ENCODE peak calls at places on chromosome 16, in four cellular contexts. E is stimulated activated CD4-positive, alpha-beta T cell treated with anti-CD3 and anti-CD28 coated beads, Interleukin-4, amount 100 ng/mL, for 24 hours; X is activated naive CD4-positive, alpha-beta T cell treated with Interleukin-2 at 50 U/mL for 16 hours; T is anterior cingulate cortex. A is an unnamed sample.

GRCh38 chr16:80924372-80924978 is 82.2 kb downstream of the CMC2 start:
- DNase-seq in E (peak), X (peak), T (no peak), A (no peak)

GRCh38 chr16:34078697-34079096 is 619.3 kb downstream of the TP53TG3F start:
- DNase-seq in E (no peak), X (no peak), T (no peak), A (no peak)

GRCh38 chr16:81652798-81653505 is 126.1 kb upstream of the PLCG2 start:
- DNase-seq in E (no peak), X (no peak), T (no peak), A (no peak)

GRCh38 chr16:84438971-84439696 is 65.3 kb downstream of the MEAK7 start:
- DNase-seq in E (no peak), X (no peak), T (no peak), A (no peak)

GRCh38 chr16:89575247-89576172 is at the start of gene CPNE7:
- DNase-seq in E (no peak), X (peak), T (no peak), A (no peak)

GRCh38 chr16:87395181-87395842 is 3.2 kb downstream of the MAP1LC3B start:
- DNase-seq in E (no peak), X (no peak), T (no peak), A (no peak)

GRCh38 chr16:57316390-57317017 is 32.0 kb upstream of the PLLP start:
- DNase-seq in E (no peak), X (no peak), T (no peak), A (no peak)

GRCh38 chr16:59060212-59060611 is 326.1 kb upstream of the GOT2 start:
- DNase-seq in E (no peak), X (no peak), T (no peak), A (no peak)

GRCh38 chr16:85651822-85652430 is 36.8 kb downstream of the GINS2 start:
- DNase-seq in E (no peak), X (no peak), T (no peak), A (no peak)

GRCh38 chr16:71784093-71784492 is 24.5 kb downstream of the AP1G1 start:
- DNase-seq in E (no peak), X (no peak), T (no peak), A (no peak)

GRCh38 chr16:88521674-88522073 is 48.5 kb upstream of the ZC3H18 start:
- DNase-seq in E (no peak), X (no peak), T (no peak), A (no peak)

GRCh38 chr16:58121132-58121531 is 8.0 kb downstream of the CFAP20 start:
- DNase-seq in E (no peak), X (no peak), T (no peak), A (no peak)

GRCh38 chr16:89453662-89454321 is 36.6 kb downstream of the ANKRD11 start:
- DNase-seq in E (no peak), X (no peak), T (no peak), A (no peak)

GRCh38 chr16:35431829-35432663 is 1972.6 kb downstream of the TP53TG3F start:
- DNase-seq in E (no peak), X (no peak), T (no peak), A (no peak)

GRCh38 chr16:23145608-23146007 is 3.6 kb downstream of the USP31 start:
- DNase-seq in E (no peak), X (no peak), T (no peak), A (no peak)

A was measured in thoracic aorta.